ENCODE peak calls at places on chromosomes 11 and 22, in four cellular contexts. W, B, Z and D are unnamed samples.

GRCh38 chr11:5722622-5723021 is 13.6 kb upstream of the OR56B1 start:
- DNase-seq in W (no peak), Z (no peak), B (no peak), D (no peak)

GRCh38 chr11:129315781-129316579 is 59.7 kb upstream of the BARX2 start:
- DNase-seq in Z (no peak), W (no peak), B (peak; percentile 68), D (peak; percentile 46)

GRCh38 chr11:73394416-73395296 is 18.5 kb downstream of the RELT start:
- DNase-seq in Z (no peak), B (no peak), W (no peak), D (no peak)

GRCh38 chr11:255176-255575 is 18.4 kb downstream of the PSMD13 start:
- DNase-seq in Z (no peak), W (no peak), B (no peak), D (no peak)

GRCh38 chr11:124971810-124972209 is 17.8 kb downstream of the CCDC15 start:
- DNase-seq in B (no peak), Z (no peak), W (no peak), D (no peak)

GRCh38 chr22:36770116-36770945 is 5.6 kb downstream of the IFT27 start:
- DNase-seq in W (no peak), B (no peak), Z (no peak), D (no peak)

GRCh38 chr22:19218541-19219233 is 40.2 kb upstream of the SLC25A1 start:
- DNase-seq in W (no peak), B (no peak), Z (no peak), D (no peak)

GRCh38 chr11:72738199-72739141 is 13.7 kb downstream of the ARAP1 start:
- DNase-seq in Z (no peak), W (no peak), B (no peak), D (peak; percentile 52)

GRCh38 chr22:37431811-37432707 is 4.8 kb upstream of the ELFN2 start:
- DNase-seq in B (no peak), W (no peak), Z (peak; percentile 95), D (no peak)

GRCh38 chr11:100756556-100756955 is 69.5 kb downstream of the ARHGAP42 start:
- DNase-seq in B (no peak), Z (no peak), W (no peak), D (no peak)

GRCh38 chr11:18731949-18732821 is 6.2 kb upstream of the IGSF22 start:
- DNase-seq in W (peak; percentile 59), Z (no peak), B (peak; percentile 77), D (peak; percentile 63)

GRCh38 chr11:125425601-125426000 is 70.5 kb downstream of the FEZ1 start:
- DNase-seq in B (no peak), Z (no peak), W (no peak), D (no peak)

GRCh38 chr11:64036081-64037026 is 623 bp downstream of the FLRT1 start:
- DNase-seq in B (no peak), W (no peak), Z (no peak), D (no peak)

GRCh38 chr11:61028135-61028729 is 56.8 kb downstream of the CD6 start:
- DNase-seq in Z (no peak), B (no peak), W (peak; percentile 56), D (peak; percentile 57)

GRCh38 chr11:112958670-112959069 is 2.5 kb upstream of the NCAM1 start:
- DNase-seq in W (no peak), B (no peak), Z (no peak), D (no peak)

GRCh38 chr11:67665537-67666302 is 8.7 kb downstream of the ALDH3B2 start:
- DNase-seq in Z (no peak), B (peak; percentile 75), W (no peak), D (peak; percentile 78)

GRCh38 chr11:69010964-69011623 is 2.0 kb downstream of the MRGPRF start:
- DNase-seq in Z (no peak), B (peak; percentile 76), W (peak; percentile 8), D (peak; percentile 81)

GRCh38 chr11:68325894-68326220 is 13.5 kb downstream of the LRP5 start:
- DNase-seq in B (no peak), W (no peak), Z (no peak), D (no peak)

GRCh38 chr11:75625970-75626691 is 42.7 kb downstream of the MAP6 start:
- DNase-seq in W (no peak), B (peak; percentile 18), Z (peak; percentile 71), D (no peak)

GRCh38 chr11:48109046-48109666 is 107.5 kb upstream of the OR4B1 start:
- DNase-seq in W (peak; percentile 23), B (no peak), Z (no peak), D (no peak)

GRCh38 chr11:618856-619624 is 3.3 kb upstream of the IRF7 start:
- DNase-seq in W (no peak), B (no peak), Z (no peak), D (no peak)

GRCh38 chr11:86218125-86219081 is 26.1 kb upstream of the EED start:
- DNase-seq in W (peak; percentile 44), B (peak; percentile 80), Z (peak; percentile 41), D (peak; percentile 64)
- H3K4me3 ChIP-seq in W (peak overlapping the region; percentile 43), B (no peak overlapping the region), Z (peak overlapping the region; percentile 29), D (peak overlapping the region; percentile 25)

GRCh38 chr11:20669833-20670684 is 673 bp downstream of the NELL1 start:
- DNase-seq in W (no peak), B (no peak), Z (no peak), D (no peak)

GRCh38 chr11:20668844-20669832 is at the start of gene NELL1:
- DNase-seq in W (no peak), B (no peak), Z (no peak), D (no peak)

GRCh38 chr11:20670932-20671403 is 1.6 kb downstream of the NELL1 start:
- DNase-seq in B (no peak), W (no peak), Z (no peak), D (no peak)

GRCh38 chr11:20671856-20672546 is 2.6 kb downstream of the NELL1 start:
- DNase-seq in B (no peak), W (no peak), Z (no peak), D (no peak)

DNA sequence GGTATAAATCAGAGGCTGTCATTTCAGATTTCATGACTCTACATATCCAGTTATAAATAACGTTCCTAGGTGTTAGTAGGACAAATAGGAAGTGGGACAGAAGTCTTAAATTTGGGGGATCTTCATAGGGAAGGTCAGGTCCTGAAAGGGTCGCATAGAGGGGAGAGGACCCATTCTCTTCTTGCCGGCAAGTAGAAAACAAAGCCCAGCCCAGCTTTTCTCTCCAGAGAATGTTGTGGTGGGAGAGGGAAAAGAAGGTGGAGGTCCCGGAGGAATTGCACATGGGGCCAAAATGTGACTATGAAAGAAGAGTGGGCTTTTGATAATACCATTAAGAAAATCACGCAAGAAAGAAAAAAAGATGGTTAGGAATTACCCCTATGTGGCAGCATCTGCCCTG is 976 bp upstream of the NELL1 start:
- DNase-seq in Z (no peak), W (no peak), B (no peak), D (no peak)
- H3K4me3 ChIP-seq in Z (no peak overlapping the region), W (no peak overlapping the region), B (no peak overlapping the region), D (no peak overlapping the region)

GRCh38 chr22:22207845-22208564 is 36.6 kb upstream of the VPREB1 start:
- DNase-seq in B (peak; percentile 83), Z (peak; percentile 39), W (peak; percentile 54), D (peak; percentile 76)

GRCh38 chr22:22210375-22210774 is 34.2 kb upstream of the VPREB1 start:
- DNase-seq in B (no peak), Z (peak; percentile 20), W (no peak), D (no peak)

GRCh38 chr22:22213231-22213630 is 31.4 kb upstream of the VPREB1 start:
- DNase-seq in W (no peak), B (no peak), Z (peak; percentile 18), D (no peak)

GRCh38 chr22:22210889-22211833 is 33.4 kb upstream of the VPREB1 start:
- DNase-seq in W (no peak), B (no peak), Z (no peak), D (no peak)

DNA sequence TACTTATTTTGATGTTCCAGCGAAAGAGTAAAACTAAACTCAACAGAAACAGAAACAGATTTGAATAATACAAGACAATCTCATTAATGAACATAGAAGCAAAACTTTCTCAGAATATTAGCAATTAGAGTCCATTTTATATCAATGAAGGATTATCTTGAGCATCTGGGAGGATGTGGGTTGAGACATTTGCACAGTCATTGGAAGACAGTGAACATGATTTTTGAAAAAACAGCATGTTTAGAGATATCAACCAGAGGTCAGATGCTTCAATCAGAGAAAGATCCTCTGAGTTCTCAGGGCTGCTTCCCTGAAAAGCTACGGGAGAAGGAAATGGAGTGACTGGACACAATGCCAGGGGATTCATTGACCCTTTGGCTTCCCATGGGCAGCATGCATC is 35.9 kb upstream of the VPREB1 start:
- DNase-seq in B (no peak), Z (no peak), W (no peak), D (no peak)
- H3K4me3 ChIP-seq in B (no peak overlapping the region), Z (no peak overlapping the region), W (no peak overlapping the region), D (no peak overlapping the region)

GRCh38 chr22:41915035-41915782 is at the start of gene SHISA8:
- DNase-seq in W (peak; percentile 59), Z (no peak), B (peak; percentile 57), D (peak; percentile 67)

GRCh38 chr22:41915783-41916493 is 1.1 kb upstream of the SHISA8 start:
- DNase-seq in W (no peak), B (no peak), Z (no peak), D (no peak)

GRCh38 chr22:41913842-41914534 is 886 bp downstream of the SHISA8 start:
- DNase-seq in Z (no peak), B (no peak), W (no peak), D (no peak)

GRCh38 chr22:41913040-41913719 is 1.7 kb downstream of the SHISA8 start:
- DNase-seq in W (no peak), B (no peak), Z (no peak), D (no peak)

DNA sequence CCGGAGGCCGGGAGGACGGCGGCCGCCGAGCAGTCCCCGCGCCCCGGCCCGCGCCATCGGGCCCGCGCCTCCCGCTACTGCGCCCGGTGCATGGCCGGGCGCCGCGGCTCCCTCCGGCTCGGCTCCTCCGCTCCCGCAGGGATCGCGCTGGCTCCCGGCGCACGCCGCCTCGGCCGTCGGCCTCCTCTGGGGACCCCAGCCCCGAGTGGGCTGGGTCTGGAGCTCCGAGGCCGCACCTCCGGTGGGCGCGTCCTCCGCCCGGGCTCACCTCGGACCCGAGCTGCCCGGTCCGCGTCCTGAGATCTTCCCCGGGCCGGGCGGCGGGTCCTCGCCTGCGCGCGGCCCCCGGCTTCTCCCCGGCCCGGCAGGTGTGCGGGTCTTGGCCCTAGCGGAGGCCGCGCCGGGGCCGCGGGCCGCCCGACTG is 251 bp downstream of the SHISA8 start:
- DNase-seq in B (no peak), W (no peak), Z (no peak), D (no peak)
- H3K4me3 ChIP-seq in B (no peak overlapping the region), W (no peak overlapping the region), Z (no peak overlapping the region), D (peak overlapping the region; percentile 61)

DNA sequence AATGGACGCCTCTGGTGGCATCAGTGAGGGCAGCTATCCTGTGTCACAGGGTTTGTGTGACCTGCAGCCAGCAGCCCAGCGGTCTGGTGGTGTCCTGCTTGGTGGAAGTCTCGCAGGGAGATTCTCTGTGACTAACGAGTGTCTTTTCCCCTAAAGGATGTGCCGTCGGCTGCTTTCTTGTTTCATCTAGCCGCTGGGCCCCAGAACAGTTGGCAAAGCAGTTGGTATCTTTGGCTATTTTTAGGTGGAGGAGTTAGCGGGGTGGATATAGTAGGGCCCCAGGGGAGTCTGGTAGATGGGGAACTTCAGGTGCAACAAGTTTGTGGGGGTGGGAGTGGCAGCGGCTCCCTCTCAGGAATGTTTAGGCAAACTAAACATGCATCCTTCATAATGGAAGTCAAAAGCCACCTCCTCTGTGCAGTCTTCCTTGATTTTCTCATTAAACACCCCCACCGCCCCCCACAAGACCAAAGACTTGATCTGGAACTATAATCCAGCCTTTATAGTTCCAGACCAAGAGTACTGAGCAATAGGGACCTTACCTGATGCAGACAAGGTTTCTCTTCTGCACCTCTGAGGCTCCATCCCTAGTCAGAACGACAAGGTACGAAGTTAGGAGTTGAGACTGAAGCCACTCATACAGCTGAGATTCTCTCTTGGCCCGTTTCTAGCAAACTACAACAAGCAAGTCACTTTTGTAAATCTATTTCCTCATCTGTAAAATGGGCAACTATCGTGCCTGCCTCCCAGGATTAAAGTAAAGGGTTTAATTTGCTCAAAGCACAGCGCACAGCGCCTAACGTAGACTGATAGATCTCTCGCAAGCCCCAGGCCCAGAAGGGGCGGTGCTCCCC is 1.1 kb upstream of the PELI3 start:
- DNase-seq in Z (no peak), B (no peak), W (no peak), D (no peak)
- H3K4me3 ChIP-seq in Z (peak overlapping the region; percentile 69), B (no peak overlapping the region), W (peak overlapping the region; percentile 69), D (peak overlapping the region; percentile 76)